ENCODE peak calls at places on chromosome 16, in ten cellular contexts. Y is right lobe of liver, I is tibial artery, N is HCT116, B is MM.1S, L is Peyer's patch, X is heart right ventricle, G is adrenal gland, H is thyroid gland, W is GM12878. P is an unnamed sample. For H3K27me3 and H3K36me3, the result is how much of the 10 kb centered on the place peaks cover.

GRCh38 chr16:19210968-19211367 is 42.9 kb downstream of the SYT17 start:
- DNase-seq in N (no peak), H (no peak), G (no peak), Y (no peak), W (peak), L (peak), I (no peak), X (no peak), B (no peak), P (no peak)

GRCh38 chr16:14131774-14132695 is 60.9 kb downstream of the MRTFB start:
- DNase-seq in X (no peak), I (no peak), W (no peak), N (no peak), H (no peak), G (no peak), L (no peak), B (no peak), Y (no peak), P (no peak)

GRCh38 chr16:89257281-89257731 is 39.8 kb downstream of the ZNF778 start:
- DNase-seq in N (no peak), H (peak), W (no peak), I (no peak), X (no peak), B (no peak), G (no peak), L (no peak), Y (peak), P (no peak)

GRCh38 chr16:15919331-15919730 is 30.1 kb upstream of the ABCC1 start:
- DNase-seq in H (no peak), N (no peak), I (no peak), L (no peak), X (no peak), B (no peak), Y (no peak), G (no peak), W (no peak), P (peak)

GRCh38 chr16:31421587-31421986 is 6.6 kb downstream of the COX6A2 start:
- DNase-seq in G (no peak), Y (no peak), H (no peak), I (no peak), L (no peak), N (no peak), W (peak), B (no peak), X (no peak), P (peak)

GRCh38 chr16:50476486-50477260 is 71.5 kb upstream of the NKD1 start:
- DNase-seq in L (no peak), B (no peak), Y (no peak), W (no peak), G (no peak), X (no peak), H (no peak), I (no peak), N (no peak), P (no peak)

GRCh38 chr16:50499254-50499653 is 48.9 kb upstream of the NKD1 start:
- DNase-seq in B (no peak), H (no peak), Y (no peak), L (no peak), X (no peak), G (no peak), W (no peak), N (no peak), I (no peak), P (no peak)

GRCh38 chr16:88389191-88389590 is 6.4 kb downstream of the ZNF469 start:
- DNase-seq in W (no peak), B (no peak), Y (no peak), H (no peak), N (no peak), X (no peak), I (no peak), G (no peak), L (no peak), P (no peak)

GRCh38 chr16:15907863-15908478 is 19.6 kb upstream of the CEP20 start:
- DNase-seq in I (no peak), X (no peak), L (peak), Y (no peak), G (peak), N (peak), H (peak), W (peak), B (peak), P (peak)

GRCh38 chr16:2180962-2181923 is 15.2 kb downstream of the CASKIN1 start:
- DNase-seq in X (no peak), I (no peak), Y (no peak), L (no peak), W (no peak), H (no peak), G (no peak), B (no peak), N (no peak), P (no peak)

GRCh38 chr16:2925951-2926659 is 14.4 kb downstream of the FLYWCH1 start:
- DNase-seq in L (no peak), I (no peak), G (no peak), N (no peak), W (no peak), Y (no peak), H (no peak), X (no peak), B (no peak), P (no peak)

GRCh38 chr16:88446061-88446460 is 7.0 kb upstream of the ZFPM1 start:
- DNase-seq in H (no peak), X (no peak), W (no peak), L (no peak), I (no peak), Y (no peak), N (no peak), G (no peak), B (no peak), P (no peak)

GRCh38 chr16:89324056-89325010 is 106.8 kb downstream of the ZNF778 start:
- DNase-seq in N (no peak), H (no peak), B (no peak), I (no peak), W (peak), G (no peak), X (no peak), Y (peak), L (no peak), P (no peak)

GRCh38 chr16:26396511-26397235 is 670.1 kb upstream of the C16orf82 start:
- DNase-seq in N (no peak), L (no peak), B (peak), I (no peak), H (no peak), Y (no peak), G (no peak), X (no peak), W (no peak), P (no peak)

GRCh38 chr16:17375388-17376304 is 95.1 kb downstream of the XYLT1 start:
- DNase-seq in Y (no peak), B (no peak), X (no peak), I (no peak), H (no peak), W (no peak), N (no peak), G (no peak), L (no peak), P (no peak)

GRCh38 chr16:75624921-75625334 is 1.8 kb upstream of the ADAT1 start:
- DNase-seq in W (no peak), Y (no peak), X (no peak), L (no peak), N (no peak), G (no peak), I (no peak), B (no peak), H (no peak), P (peak)

GRCh38 chr16:14486520-14487303 is 143.3 kb downstream of the PARN start:
- DNase-seq in I (peak), N (peak), H (peak), B (no peak), L (peak), X (peak), Y (peak), W (no peak), G (peak), P (peak)

GRCh38 chr16:84165746-84166145 is 20.6 kb downstream of the DNAAF1 start:
- DNase-seq in X (no peak), I (no peak), H (no peak), Y (no peak), B (no peak), L (no peak), N (no peak), W (no peak), G (no peak), P (no peak)

GRCh38 chr16:1947369-1947670 is 4.3 kb upstream of the MSRB1 start:
- DNase-seq in Y (no peak), X (no peak), N (no peak), L (no peak), W (no peak), B (no peak), H (no peak), G (no peak), I (peak), P (no peak)

GRCh38 chr16:67169642-67170167 is 633 bp upstream of the NOL3 start:
- DNase-seq in L (no peak), H (peak), W (no peak), G (no peak), X (no peak), Y (no peak), N (no peak), B (no peak), I (no peak), P (no peak)

GRCh38 chr16:83095926-83096692 is 469.3 kb downstream of the CDH13 start:
- DNase-seq in B (no peak), Y (no peak), I (no peak), N (no peak), W (no peak), H (no peak), L (no peak), X (no peak), G (no peak), P (peak)

GRCh38 chr16:456891-457483 is 31.5 kb downstream of the RAB11FIP3 start:
- DNase-seq in H (no peak), I (no peak), B (no peak), Y (peak), X (no peak), N (no peak), G (peak), L (no peak), W (no peak), P (peak)

GRCh38 chr16:66434619-66435430 is 7.7 kb downstream of the BEAN1 start:
- DNase-seq in X (no peak), Y (no peak), G (no peak), W (no peak), B (no peak), N (no peak), I (no peak), L (no peak), H (no peak), P (no peak)

GRCh38 chr16:1300664-1301476 is 8.6 kb upstream of the UBE2I start:
- DNase-seq in H (peak), G (peak), N (no peak), Y (peak), X (peak), L (peak), B (peak), I (no peak), W (no peak), P (no peak)

GRCh38 chr16:15502041-15502725 is 67.8 kb downstream of the BMERB1 start:
- DNase-seq in L (no peak), W (no peak), N (peak), Y (no peak), H (no peak), G (no peak), B (no peak), I (no peak), X (no peak), P (peak)

GRCh38 chr16:67013823-67014640 is 14.9 kb upstream of the CBFB start:
- DNase-seq in H (peak), Y (peak), N (no peak), X (peak), W (no peak), G (peak), L (peak), I (peak), B (peak), P (peak)

GRCh38 chr16:78570409-78571141 is 471.1 kb downstream of the WWOX start:
- DNase-seq in G (no peak), X (no peak), B (no peak), I (no peak), H (no peak), L (no peak), W (no peak), N (no peak), Y (no peak), P (no peak)

GRCh38 chr16:60729052-60729451 is 1307.2 kb downstream of the CDH8 start:
- DNase-seq in X (no peak), N (no peak), L (no peak), I (no peak), Y (no peak), W (no peak), H (no peak), G (no peak), B (no peak), P (no peak)

GRCh38 chr16:62256406-62256805 is 220.2 kb upstream of the CDH8 start:
- DNase-seq in L (no peak), B (no peak), I (no peak), X (no peak), N (no peak), G (no peak), W (no peak), Y (no peak), H (no peak), P (peak)

GRCh38 chr16:1152123-1152638 is 725 bp upstream of the CACNA1H start:
- DNase-seq in N (no peak), W (no peak), H (no peak), G (no peak), I (no peak), L (no peak), Y (no peak), X (peak), B (no peak), P (no peak)

GRCh38 chr16:82302007-82302733 is 132.1 kb upstream of the MPHOSPH6 start:
- DNase-seq in L (no peak), N (no peak), I (no peak), W (no peak), G (no peak), H (no peak), B (no peak), X (peak), Y (no peak), P (no peak)

GRCh38 chr16:88967800-88968588 is 9.0 kb downstream of the CBFA2T3 start:
- DNase-seq in I (no peak), L (peak), Y (no peak), N (no peak), X (no peak), W (peak), B (peak), G (no peak), H (no peak), P (no peak)

GRCh38 chr16:28166394-28167208 is 45.2 kb downstream of the XPO6 start:
- DNase-seq in X (no peak), G (no peak), W (no peak), L (no peak), B (no peak), H (no peak), N (peak), Y (no peak), I (no peak), P (peak)

GRCh38 chr16:68711421-68712139 is 25.5 kb upstream of the CDH1 start:
- DNase-seq in X (no peak), W (no peak), Y (no peak), G (no peak), H (no peak), I (no peak), L (no peak), N (no peak), B (no peak), P (no peak)

GRCh38 chr16:2471653-2472487 is 773 bp downstream of the NTN3 start:
- DNase-seq in L (no peak), B (no peak), I (no peak), H (peak), Y (peak), W (no peak), N (no peak), G (no peak), X (no peak), P (no peak)

GRCh38 chr16:14672403-14672971 is 21.6 kb downstream of the PLA2G10 start:
- DNase-seq in I (no peak), X (no peak), L (peak), Y (no peak), N (no peak), H (peak), W (peak), B (peak), G (no peak), P (no peak)

GRCh38 chr16:75189638-75190245 is 17.2 kb downstream of the CTRB2 start:
- DNase-seq in I (no peak), H (no peak), X (no peak), N (no peak), G (no peak), B (no peak), Y (no peak), W (no peak), L (no peak), P (no peak)

GRCh38 chr16:86955136-86955890 is 361.9 kb downstream of the C16orf95 start:
- DNase-seq in N (no peak), L (no peak), W (no peak), Y (no peak), G (no peak), B (no peak), I (no peak), X (no peak), H (no peak), P (no peak)
- H3K27me3 ChIP-seq in N (under half), L (under half), W (under half), Y (under half), G (under half), B (under half), I (under half), X (under half), H (under half), P (under half)

GRCh38 chr16:57167537-57167936 is 18.3 kb downstream of the PSME3IP1 start:
- DNase-seq in W (no peak), B (no peak), I (no peak), L (no peak), X (no peak), G (no peak), H (peak), N (no peak), Y (no peak), P (no peak)

GRCh38 chr16:57167951-57168350 is 17.9 kb downstream of the PSME3IP1 start:
- DNase-seq in I (no peak), Y (no peak), L (no peak), B (peak), G (no peak), N (peak), X (no peak), W (no peak), H (peak), P (peak)

GRCh38 chr16:57165483-57165882 is 20.4 kb downstream of the PSME3IP1 start:
- DNase-seq in W (no peak), N (no peak), H (no peak), I (no peak), X (no peak), B (no peak), L (no peak), G (no peak), Y (no peak), P (no peak)

GRCh38 chr16:57165923-57166322 is 19.9 kb downstream of the PSME3IP1 start:
- DNase-seq in L (no peak), G (no peak), Y (no peak), I (no peak), N (no peak), B (no peak), X (no peak), W (no peak), H (no peak), P (peak)

GRCh38 chr16:57166951-57167350 is 18.9 kb downstream of the PSME3IP1 start:
- DNase-seq in H (peak), L (no peak), N (no peak), I (no peak), B (no peak), X (no peak), G (no peak), Y (no peak), W (no peak), P (peak)
- H3K36me3 ChIP-seq in H (under half), L (under half), N (half or more), I (half or more), B (under half), X (half or more), G (under half), Y (under half), W (under half), P (under half)

GRCh38 chr16:22219389-22220075 is 13.5 kb downstream of the EEF2K start:
- DNase-seq in Y (no peak), N (no peak), H (no peak), X (no peak), I (no peak), G (no peak), W (no peak), L (no peak), B (no peak), P (no peak)

GRCh38 chr16:22222998-22223397 is 16.9 kb downstream of the EEF2K start:
- DNase-seq in I (no peak), L (no peak), G (no peak), N (no peak), X (no peak), W (no peak), H (no peak), B (no peak), Y (no peak), P (no peak)

GRCh38 chr16:22222006-22222405 is 15.9 kb downstream of the EEF2K start:
- DNase-seq in G (no peak), I (no peak), B (no peak), N (no peak), W (no peak), H (no peak), X (no peak), Y (no peak), L (no peak), P (no peak)

GRCh38 chr16:22220076-22220453 is 14.0 kb downstream of the EEF2K start:
- DNase-seq in G (no peak), W (no peak), L (no peak), N (no peak), X (peak), Y (no peak), B (no peak), H (no peak), I (no peak), P (no peak)

DNA sequence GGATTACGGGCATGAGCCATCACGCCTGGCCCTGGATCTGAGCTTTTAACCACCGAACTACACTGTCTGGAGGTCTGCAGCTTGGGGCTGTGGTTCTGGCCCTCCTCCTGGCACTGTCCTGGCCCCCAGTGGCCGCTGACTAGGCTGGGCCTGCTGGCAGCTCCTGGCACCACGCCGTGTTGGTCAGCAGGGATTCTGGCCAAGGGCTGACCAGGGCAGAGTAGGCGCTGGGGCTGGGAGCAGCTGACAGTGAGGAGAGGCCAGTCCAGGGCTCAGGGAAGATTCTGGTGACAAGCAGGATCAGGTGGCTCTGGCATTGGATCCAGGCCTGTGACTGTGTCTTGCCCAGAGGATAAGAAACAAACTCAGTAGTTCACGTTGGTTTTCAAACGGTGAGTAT is 14.6 kb downstream of the EEF2K start:
- DNase-seq in W (no peak), G (peak), X (peak), B (no peak), H (no peak), L (no peak), Y (peak), N (no peak), I (peak), P (no peak)
- TF ChIP-seq CTCF in W (no peak), G (no peak), X (no peak), B (no peak), H (no peak), L (no peak), Y (no peak), N (no peak), I (no peak), P (no peak)

GRCh38 chr16:54289242-54290051 is 2.9 kb upstream of the IRX3 start:
- DNase-seq in W (no peak), H (no peak), Y (no peak), I (no peak), G (no peak), N (no peak), B (no peak), L (no peak), X (no peak), P (no peak)
- H3K27me3 ChIP-seq in W (under half), H (half or more), Y (under half), I (under half), G (half or more), N (under half), B (under half), L (half or more), X (under half), P (under half)

GRCh38 chr16:4510131-4510530 is 28.4 kb downstream of the CDIP1 start:
- DNase-seq in I (no peak), H (no peak), Y (no peak), B (no peak), W (no peak), X (no peak), G (no peak), N (no peak), L (no peak), P (no peak)

GRCh38 chr16:4509420-4509819 is 29.2 kb downstream of the CDIP1 start:
- DNase-seq in G (no peak), L (no peak), B (no peak), Y (no peak), H (no peak), N (no peak), I (no peak), W (no peak), X (no peak), P (no peak)

GRCh38 chr16:4512473-4512872 is 26.1 kb downstream of the CDIP1 start:
- DNase-seq in B (no peak), H (no peak), Y (no peak), W (no peak), L (no peak), X (no peak), N (no peak), G (no peak), I (no peak), P (no peak)

GRCh38 chr16:4511441-4512082 is 27.0 kb downstream of the CDIP1 start:
- DNase-seq in Y (peak), G (peak), X (peak), N (no peak), H (peak), L (no peak), W (no peak), I (no peak), B (peak), P (peak)

DNA sequence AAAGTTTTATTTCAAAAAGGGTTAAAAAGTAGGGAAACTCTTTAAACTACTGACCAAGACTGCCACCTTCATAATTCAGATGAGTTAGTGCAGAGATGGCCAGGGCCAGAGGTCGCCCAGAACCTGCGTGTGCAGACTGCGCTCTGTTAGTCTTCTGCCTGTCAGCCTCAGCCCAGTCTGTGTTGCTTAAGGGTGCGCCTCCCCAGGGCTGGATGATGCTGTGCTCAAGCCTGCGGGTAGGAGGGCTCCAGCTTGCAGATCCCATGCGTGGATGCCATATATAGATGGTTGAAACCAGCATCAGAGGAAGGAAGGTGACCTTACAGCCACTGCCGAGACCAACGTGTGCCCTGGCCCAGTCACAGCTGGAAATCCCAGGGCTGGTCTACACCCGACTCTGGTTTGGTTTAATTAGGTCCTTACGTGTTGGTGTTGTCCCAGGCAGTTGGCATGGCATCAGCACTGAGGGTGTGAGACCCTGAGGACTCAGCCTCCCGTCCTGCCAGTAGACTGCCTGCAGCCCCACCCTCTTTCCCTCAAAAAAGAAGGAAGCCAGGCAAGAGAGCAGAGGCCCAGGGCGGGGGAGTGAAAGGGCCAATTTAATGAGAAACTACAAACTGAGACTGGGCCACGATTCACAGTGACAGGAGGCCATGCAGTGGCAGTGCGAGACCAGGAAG is 27.7 kb downstream of the CDIP1 start:
- DNase-seq in N (no peak), B (no peak), Y (no peak), W (no peak), G (no peak), I (no peak), L (no peak), X (no peak), H (no peak), P (no peak)
- H3K36me3 ChIP-seq in N (under half), B (under half), Y (under half), W (half or more), G (under half), I (half or more), L (under half), X (half or more), H (under half), P (under half)